ENCODE peak calls at places on chromosomes 2 and 18, in five cellular contexts. S is caudate nucleus, Z is GM04504, Q is GM23338, M is A549. A is an unnamed sample.

GRCh38 chr18:12287684-12288405 is 20.2 kb upstream of the TUBB6 start:
- DNase-seq in M (peak), Q (peak), S (no peak), Z (peak), A (peak)

GRCh38 chr2:115165529-115166109 is 723.2 kb downstream of the DPP10 start:
- DNase-seq in Q (peak), S (no peak), Z (peak), M (peak), A (no peak)

GRCh38 chr2:198691236-198691635 is 766.5 kb downstream of the SATB2 start:
- DNase-seq in S (no peak), M (no peak), Q (no peak), Z (no peak), A (no peak)

GRCh38 chr2:218746960-218747359 is 35.0 kb upstream of the CYP27A1 start:
- DNase-seq in S (no peak), M (no peak), Q (no peak), Z (no peak), A (no peak)

GRCh38 chr2:234814366-234814765 is 137.5 kb upstream of the SH3BP4 start:
- DNase-seq in Q (no peak), Z (no peak), S (no peak), M (no peak), A (no peak)

GRCh38 chr2:215430528-215431187 is 5.2 kb downstream of the FN1 start:
- DNase-seq in S (no peak), M (no peak), Q (no peak), Z (no peak), A (no peak)

GRCh38 chr18:3692691-3693090 is 242.7 kb downstream of the TGIF1 start:
- DNase-seq in M (no peak), Q (no peak), S (no peak), Z (no peak), A (no peak)

GRCh38 chr2:177285892-177286715 is 21.6 kb upstream of the NFE2L2 start:
- DNase-seq in M (no peak), Z (no peak), S (no peak), Q (no peak), A (no peak)

GRCh38 chr18:45249306-45249705 is 366.0 kb upstream of the SLC14A2 start:
- DNase-seq in S (no peak), M (no peak), Z (peak), Q (no peak), A (no peak)

GRCh38 chr2:218290316-218291261 is 1.7 kb downstream of the TMBIM1 start:
- DNase-seq in Z (no peak), M (no peak), S (no peak), Q (no peak), A (no peak)

GRCh38 chr2:85990084-85990483 is 101.3 kb upstream of the ST3GAL5 start:
- DNase-seq in Z (no peak), M (no peak), Q (no peak), S (no peak), A (peak)

GRCh38 chr2:64624862-64625261 is 28.9 kb downstream of the SERTAD2 start:
- DNase-seq in Z (no peak), M (no peak), S (no peak), Q (no peak), A (no peak)

GRCh38 chr2:219252900-219253752 is at the start of gene TUBA4B:
- DNase-seq in Q (peak), Z (no peak), M (peak), S (no peak), A (peak)

GRCh38 chr18:58894937-58895336 is 30.3 kb downstream of the ZNF532 start:
- DNase-seq in M (no peak), S (no peak), Z (no peak), Q (no peak), A (no peak)

GRCh38 chr2:210655229-210655628 is 98.8 kb downstream of the CPS1 start:
- DNase-seq in M (no peak), Z (no peak), Q (no peak), S (no peak), A (no peak)

GRCh38 chr2:8309131-8309530 is 372.7 kb upstream of the ID2 start:
- DNase-seq in M (no peak), Q (no peak), Z (no peak), S (no peak), A (peak)

GRCh38 chr2:106572541-106573148 is 85.5 kb downstream of the CD8B2 start:
- DNase-seq in M (peak), Q (peak), Z (no peak), S (no peak), A (peak)

GRCh38 chr2:18719978-18720775 is 130.8 kb upstream of the NT5C1B start:
- DNase-seq in M (peak), S (no peak), Z (peak), Q (no peak), A (no peak)

GRCh38 chr2:205660521-205661124 is 21.7 kb upstream of the NRP2 start:
- DNase-seq in Z (peak), M (peak), S (no peak), Q (no peak), A (no peak)

GRCh38 chr2:227415538-227416424 is 28.0 kb upstream of the SCYGR1 start:
- DNase-seq in Q (no peak), M (peak), S (no peak), Z (peak), A (no peak)

GRCh38 chr2:62270728-62271127 is 74.8 kb downstream of the B3GNT2 start:
- DNase-seq in Q (no peak), Z (no peak), S (no peak), M (no peak), A (no peak)

GRCh38 chr2:106053116-106053515 is 141.0 kb downstream of the UXS1 start:
- DNase-seq in S (no peak), M (no peak), Z (no peak), Q (no peak), A (no peak)

GRCh38 chr2:11553661-11554429 is 20.0 kb downstream of the GREB1 start:
- DNase-seq in S (no peak), M (no peak), Q (no peak), Z (no peak), A (no peak)

GRCh38 chr2:160199683-160200389 is at the start of gene ITGB6:
- DNase-seq in S (no peak), Z (no peak), M (no peak), Q (no peak), A (no peak)

GRCh38 chr2:218427741-218428140 is 8.8 kb downstream of the VIL1 start:
- DNase-seq in M (no peak), S (no peak), Z (no peak), Q (peak), A (peak)

GRCh38 chr18:77124452-77124922 is 8.1 kb downstream of the MBP start:
- DNase-seq in M (no peak), Q (peak), Z (no peak), S (no peak), A (no peak)

A was measured in H9.